ENCODE peak calls at places on chromosomes 12 and 14, in four cellular contexts. B is left ventricle myocardium inferior; R is body of pancreas; I is effector memory CD4-positive, alpha-beta T cell. W is an unnamed sample.

GRCh38 chr12:3178671-3179413 is 101.7 kb downstream of the TSPAN9 start:
- DNase-seq in R (no peak), I (no peak), B (no peak), W (no peak)

GRCh38 chr14:68784995-68785816 is 7.7 kb downstream of the ZFP36L1 start:
- DNase-seq in B (no peak), R (peak), I (no peak), W (no peak)

GRCh38 chr12:2737656-2738241 is 57.0 kb upstream of the FKBP4 start:
- DNase-seq in B (no peak), R (no peak), I (no peak), W (no peak)

GRCh38 chr14:67710209-67710608 is 8.5 kb downstream of the RDH12 start:
- DNase-seq in B (no peak), R (no peak), I (no peak), W (no peak)

GRCh38 chr14:49598479-49599301 is at the start of gene LRR1:
- DNase-seq in B (peak), I (peak), R (peak), W (peak)

GRCh38 chr12:3307419-3307818 is 183.6 kb upstream of the PRMT8 start:
- DNase-seq in I (no peak), R (no peak), B (no peak), W (no peak)

GRCh38 chr12:32290411-32290810 is 108.9 kb upstream of the FGD4 start:
- DNase-seq in I (no peak), R (no peak), B (no peak), W (no peak)

GRCh38 chr14:53472306-53472705 is 319.2 kb upstream of the DDHD1 start:
- DNase-seq in B (no peak), R (no peak), I (no peak), W (no peak)

GRCh38 chr14:24806061-24806678 is 172.2 kb upstream of the GZMB start:
- DNase-seq in B (peak), R (peak), I (no peak), W (peak)

GRCh38 chr12:75177997-75178396 is 31.6 kb downstream of the KCNC2 start:
- DNase-seq in R (no peak), B (no peak), I (no peak), W (no peak)

GRCh38 chr14:36580856-36581831 is 1.3 kb downstream of the NKX2-8 start:
- DNase-seq in R (no peak), B (peak), I (no peak), W (no peak)

GRCh38 chr12:65881965-65882413 is 57.7 kb downstream of the HMGA2 start:
- DNase-seq in B (peak), I (no peak), R (peak), W (peak)

GRCh38 chr12:123106640-123107359 is 44.1 kb downstream of the PITPNM2 start:
- DNase-seq in I (peak), R (no peak), B (peak), W (peak)

GRCh38 chr14:81236138-81236537 is 15.4 kb upstream of the GTF2A1 start:
- DNase-seq in I (no peak), R (no peak), B (no peak), W (no peak)

GRCh38 chr14:67856806-67857205 is 37.2 kb downstream of the RAD51B start:
- DNase-seq in B (no peak), R (no peak), I (no peak), W (no peak)

GRCh38 chr14:51240804-51241380 is 845 bp downstream of the TMX1 start:
- DNase-seq in B (no peak), I (no peak), R (no peak), W (no peak)
- H3K27ac ChIP-seq in B (peak), I (peak), R (no peak), W (peak)

DNA sequence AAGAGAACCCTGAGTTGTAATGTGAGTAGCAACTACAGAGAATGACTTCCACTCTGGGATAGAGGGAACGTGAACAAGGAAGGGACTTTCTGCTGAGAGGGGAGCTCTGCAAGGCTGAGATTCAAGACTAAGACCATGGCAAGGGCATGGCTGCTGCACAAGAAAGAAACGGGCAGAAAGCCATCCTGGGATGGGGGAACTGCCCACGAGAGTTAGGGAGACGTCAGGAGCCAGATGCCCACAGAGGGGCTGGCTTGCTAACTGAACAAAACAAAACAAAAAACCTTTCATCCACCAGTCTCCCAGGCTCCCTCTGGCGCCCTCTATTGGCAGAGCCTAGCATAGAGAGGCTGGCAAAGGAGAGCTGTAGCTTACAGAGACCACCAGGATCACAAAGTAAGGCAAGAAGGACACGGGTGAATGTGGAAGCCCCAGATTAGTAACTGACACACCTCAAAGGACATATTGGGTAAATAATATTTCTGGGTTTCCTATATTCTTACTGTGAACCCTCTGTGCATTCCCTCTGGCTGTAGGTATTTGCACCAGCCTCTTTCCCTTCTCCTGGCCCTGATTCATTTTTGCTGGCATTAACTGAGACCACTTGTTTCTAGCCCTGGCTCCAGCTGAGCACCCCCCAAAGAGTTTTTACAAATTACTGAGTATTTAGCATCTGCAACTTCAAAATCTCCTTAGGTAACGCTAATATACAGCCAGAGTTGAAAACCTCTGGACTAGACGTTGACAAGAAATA is 338.3 kb downstream of the EMP1 start:
- DNase-seq in R (peak), B (peak), I (no peak), W (peak)
- H3K27ac ChIP-seq in R (no peak), B (peak), I (no peak), W (no peak)

GRCh38 chr14:51873221-51873893 is 12.9 kb downstream of the GNG2 start:
- DNase-seq in B (no peak), R (no peak), I (no peak), W (no peak)
- H3K27ac ChIP-seq in B (no peak), R (no peak), I (no peak), W (peak)

GRCh38 chr12:6549379-6550151 is 6.3 kb downstream of the IFFO1 start:
- DNase-seq in B (no peak), R (no peak), I (no peak), W (no peak)
- H3K27ac ChIP-seq in B (peak), R (no peak), I (no peak), W (peak)

DNA sequence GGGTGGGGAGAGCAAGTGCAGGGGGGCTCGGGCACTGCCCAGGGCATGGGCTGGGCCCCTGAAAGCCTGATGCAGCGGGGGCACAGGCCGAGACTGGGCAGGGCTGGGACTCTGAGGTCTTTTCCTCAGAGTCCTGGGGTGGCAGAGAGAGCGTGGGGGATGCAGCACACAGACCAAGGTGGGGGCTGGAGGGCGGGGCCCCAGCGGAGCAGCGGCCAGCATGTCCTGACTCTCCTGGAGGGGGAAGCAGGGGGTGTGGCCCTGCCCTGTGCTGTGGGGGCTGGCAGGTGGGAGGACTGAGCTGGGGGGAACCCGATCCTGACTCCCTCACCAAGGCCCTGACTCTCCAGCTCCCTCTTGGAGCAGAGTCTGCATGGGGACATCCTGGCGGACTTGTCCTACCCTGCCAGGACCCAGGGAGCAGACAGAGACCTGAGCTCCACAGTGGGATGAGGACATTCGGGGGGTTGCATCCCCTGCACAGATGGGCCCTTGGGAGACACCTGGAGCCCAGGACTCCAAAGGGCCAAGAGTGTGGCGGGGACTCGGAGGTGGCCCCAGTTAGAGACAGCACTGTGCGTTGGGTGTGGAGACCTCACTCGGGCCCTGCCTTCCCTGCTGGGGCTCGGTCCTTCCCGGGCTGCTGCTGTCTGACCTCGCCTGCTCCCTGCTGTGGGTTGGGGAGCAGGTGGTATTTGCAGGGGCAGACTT is 326.1 kb downstream of the TMEM121 start:
- DNase-seq in R (no peak), B (no peak), I (no peak), W (peak)
- H3K27ac ChIP-seq in R (no peak), B (no peak), I (no peak), W (no peak)

GRCh38 chr14:90510208-90510607 is 113.4 kb downstream of the CALM1 start:
- DNase-seq in I (no peak), R (peak), B (peak), W (peak)

GRCh38 chr14:90508073-90508472 is 111.2 kb downstream of the CALM1 start:
- DNase-seq in I (no peak), R (no peak), B (no peak), W (no peak)

GRCh38 chr14:90509403-90509802 is 112.6 kb downstream of the CALM1 start:
- DNase-seq in B (no peak), I (no peak), R (no peak), W (no peak)

GRCh38 chr14:90507428-90507827 is 110.6 kb downstream of the CALM1 start:
- DNase-seq in B (no peak), R (no peak), I (no peak), W (no peak)

GRCh38 chr14:90508536-90509254 is 111.9 kb downstream of the CALM1 start:
- DNase-seq in B (no peak), R (peak), I (no peak), W (peak)
- H3K27ac ChIP-seq in B (peak), R (peak), I (no peak), W (peak)

GRCh38 chr14:96038920-96039632 is at the start of gene C14orf132:
- DNase-seq in I (no peak), R (peak), B (peak), W (peak)
- H3K27ac ChIP-seq in I (no peak), R (no peak), B (peak), W (peak)

DNA sequence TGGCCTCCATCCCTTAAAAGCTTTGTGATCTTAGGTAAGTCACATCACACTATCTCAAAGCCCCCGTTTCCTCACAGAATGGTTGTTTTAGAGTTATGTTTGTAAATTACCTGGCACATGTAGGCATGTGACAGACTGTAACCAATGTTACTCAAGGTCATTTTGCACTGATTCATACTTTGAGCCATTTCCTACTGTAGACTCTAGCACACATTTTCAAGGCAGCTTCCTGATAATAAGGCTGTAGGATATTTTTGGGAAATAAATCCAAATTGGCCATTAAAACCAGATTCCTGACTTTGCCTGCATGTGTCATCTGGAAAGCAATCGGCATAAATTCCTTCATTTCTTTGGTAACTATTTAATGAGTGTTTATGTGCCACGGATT is 2.2 kb upstream of the RAB35 start:
- DNase-seq in R (no peak), I (no peak), B (no peak), W (no peak)
- H3K27ac ChIP-seq in R (no peak), I (no peak), B (peak), W (peak)

DNA sequence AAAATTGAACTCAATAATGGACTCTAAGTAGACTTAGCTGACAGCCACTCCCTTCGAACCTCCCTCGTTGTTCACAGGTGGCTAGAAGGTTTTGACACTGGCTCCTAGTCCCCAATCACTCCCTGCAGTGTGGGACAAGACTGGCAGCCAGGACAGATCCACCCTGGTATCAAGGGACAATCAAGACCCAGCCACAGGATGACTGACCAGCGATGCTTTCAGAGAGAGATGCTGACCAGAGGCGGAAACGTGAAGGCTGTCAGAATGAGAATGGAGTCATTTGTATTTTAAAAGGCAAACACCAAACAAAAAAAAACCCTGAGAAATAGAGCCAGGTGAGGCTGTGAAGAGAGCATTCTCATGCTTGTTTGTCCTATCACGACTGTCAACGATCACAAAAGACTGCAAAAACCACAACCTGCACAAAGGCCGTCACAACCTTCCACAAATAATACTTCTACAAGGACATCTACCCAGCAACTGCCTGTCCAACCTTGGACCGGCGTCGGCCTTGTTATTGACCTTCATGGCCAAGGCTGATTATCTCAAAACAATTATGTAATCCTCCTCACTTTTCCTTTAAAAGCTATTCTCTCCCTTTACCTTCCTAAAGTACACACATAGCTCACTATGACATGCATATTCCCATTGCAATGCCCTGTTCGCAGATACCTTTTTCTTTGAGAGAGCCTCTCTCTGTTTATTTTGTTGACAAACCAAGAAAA is 13.2 kb downstream of the EIF5 start:
- DNase-seq in R (peak), B (no peak), I (no peak), W (no peak)
- H3K27ac ChIP-seq in R (no peak), B (no peak), I (no peak), W (no peak)